ENCODE peak calls at places on chromosome 19, in ten cellular contexts. O, W, S, E, H, P, Q, Z, N and Y are unnamed samples.

GRCh38 chr19:33621065-33621785 is 528 bp upstream of the CHST8 start:
- ATAC-seq in O (no peak), W (no peak), Q (no peak), N (no peak), P (peak; percentile 33), S (no peak), H (no peak), E (no peak), Z (no peak), Y (no peak)

GRCh38 chr19:46617566-46618079 is 7.3 kb downstream of the PTGIR start:
- ATAC-seq in P (no peak), Z (no peak), W (peak; percentile 6), Q (peak; percentile 12), N (no peak), H (no peak), O (peak; percentile 1), S (no peak), E (no peak), Y (no peak)

GRCh38 chr19:51407631-51408131 is 9.8 kb downstream of the SIGLEC10 start:
- ATAC-seq in O (peak; percentile 85), W (peak; percentile 61), P (peak; percentile 68), N (peak; percentile 98), Z (no peak), E (peak; percentile 39), Q (peak; percentile 82), S (peak; percentile 68), H (no peak), Y (peak; percentile 49)

GRCh38 chr19:32682317-32682716 is 6.7 kb downstream of the RGS9BP start:
- ATAC-seq in H (no peak), Z (no peak), W (no peak), S (no peak), P (no peak), N (no peak), O (no peak), Q (no peak), E (no peak), Y (no peak)

GRCh38 chr19:4971424-4971793 is 2.5 kb downstream of the KDM4B start:
- ATAC-seq in W (no peak), E (no peak), H (no peak), Z (peak; percentile 34), O (no peak), P (peak; percentile 27), N (peak; percentile 38), S (peak; percentile 6), Q (no peak), Y (no peak)

GRCh38 chr19:2603320-2603719 is 99.2 kb downstream of the GNG7 start:
- ATAC-seq in H (no peak), E (peak; percentile 6), O (no peak), Q (no peak), P (no peak), S (no peak), Z (peak; percentile 42), N (no peak), W (no peak), Y (peak; percentile 9)

GRCh38 chr19:30692517-30692870 is 320.3 kb downstream of the ZNF536 start:
- ATAC-seq in Z (no peak), E (peak; percentile 39), Q (no peak), N (no peak), W (no peak), O (no peak), H (no peak), P (no peak), S (no peak), Y (no peak)

GRCh38 chr19:41541990-41542584 is 33.9 kb upstream of the CEACAM21 start:
- ATAC-seq in Z (no peak), W (no peak), Q (peak; percentile 44), O (peak; percentile 9), S (no peak), N (peak; percentile 69), P (no peak), H (no peak), E (no peak), Y (peak; percentile 41)

GRCh38 chr19:39737351-39737750 is 478 bp downstream of the CLC start:
- ATAC-seq in E (no peak), Z (no peak), Q (peak; percentile 14), N (no peak), W (no peak), P (peak; percentile 24), H (no peak), S (no peak), O (no peak), Y (no peak)

GRCh38 chr19:5586300-5587070 is 18.7 kb upstream of the TINCR start:
- ATAC-seq in N (peak; percentile 12), P (no peak), H (no peak), O (peak; percentile 45), S (no peak), E (no peak), W (no peak), Z (no peak), Q (no peak), Y (no peak)

GRCh38 chr19:23378948-23379347 is 16.3 kb downstream of the ZNF91 start:
- ATAC-seq in H (no peak), O (peak; percentile 80), S (no peak), P (no peak), N (no peak), Z (no peak), E (no peak), W (no peak), Q (no peak), Y (no peak)

GRCh38 chr19:5445667-5446066 is 9.6 kb upstream of the ZNRF4 start:
- ATAC-seq in O (no peak), S (peak; percentile 87), Q (peak; percentile 63), Z (no peak), H (no peak), E (no peak), W (no peak), N (peak; percentile 49), P (no peak), Y (no peak)

GRCh38 chr19:39588066-39588465 is 14.3 kb upstream of the LGALS13 start:
- ATAC-seq in Q (no peak), O (no peak), P (no peak), H (no peak), E (no peak), S (no peak), W (no peak), N (no peak), Z (no peak), Y (no peak)

GRCh38 chr19:15417699-15418098 is 1.1 kb downstream of the AKAP8L start:
- ATAC-seq in H (no peak), N (no peak), P (no peak), Q (no peak), O (no peak), Z (no peak), E (no peak), W (no peak), S (no peak), Y (no peak)

GRCh38 chr19:33317522-33317921 is 15.2 kb upstream of the CEBPA start:
- ATAC-seq in S (no peak), P (no peak), Q (no peak), Z (no peak), O (no peak), E (no peak), H (no peak), W (no peak), N (no peak), Y (no peak)

GRCh38 chr19:49528211-49528771 is 488 bp downstream of the RCN3 start:
- ATAC-seq in E (peak; percentile 3), P (no peak), S (no peak), Z (peak; percentile 23), Q (no peak), N (no peak), O (no peak), H (peak; percentile 14), W (no peak), Y (no peak)

GRCh38 chr19:54523403-54523802 is 20.8 kb downstream of the LAIR2 start:
- ATAC-seq in O (peak; percentile 75), H (no peak), S (peak; percentile 89), P (peak; percentile 80), Z (no peak), E (no peak), W (peak; percentile 59), Q (no peak), N (no peak), Y (no peak)

GRCh38 chr19:5434970-5435641 is 20.1 kb upstream of the ZNRF4 start:
- ATAC-seq in P (peak; percentile 86), H (peak; percentile 89), Z (no peak), W (no peak), S (peak; percentile 85), Q (peak; percentile 80), O (peak; percentile 94), E (no peak), N (peak; percentile 78), Y (peak; percentile 66)

GRCh38 chr19:9818175-9818733 is 625 bp downstream of the FBXL12 start:
- ATAC-seq in P (peak; percentile 1), H (no peak), E (no peak), O (no peak), Q (no peak), Z (peak; percentile 2), N (no peak), S (no peak), W (no peak), Y (no peak)

GRCh38 chr19:2618611-2619010 is 83.9 kb downstream of the GNG7 start:
- ATAC-seq in Z (no peak), Q (no peak), O (no peak), H (no peak), E (peak; percentile 61), W (no peak), N (no peak), S (peak; percentile 69), P (peak; percentile 63), Y (peak; percentile 40)

GRCh38 chr19:6534451-6535093 is 3.7 kb downstream of the TNFSF9 start:
- ATAC-seq in H (no peak), Q (no peak), W (no peak), E (no peak), N (no peak), P (no peak), S (no peak), O (no peak), Z (no peak), Y (no peak)

GRCh38 chr19:6543866-6544347 is 13.1 kb downstream of the TNFSF9 start:
- ATAC-seq in Q (no peak), E (no peak), Z (no peak), P (no peak), W (no peak), H (no peak), N (no peak), O (no peak), S (no peak), Y (no peak)

GRCh38 chr19:16605552-16605951 is 22.5 kb downstream of the MED26 start:
- ATAC-seq in E (no peak), N (peak; percentile 16), H (no peak), W (no peak), P (no peak), Z (peak; percentile 49), Q (no peak), O (no peak), S (no peak), Y (peak; percentile 66)

GRCh38 chr19:49155005-49155826 is at the start of gene HRC:
- ATAC-seq in Q (no peak), S (no peak), Z (peak; percentile 64), N (peak; percentile 66), W (no peak), H (no peak), P (no peak), O (no peak), E (no peak), Y (no peak)

GRCh38 chr19:39498262-39499081 is at the start of gene DLL3:
- ATAC-seq in S (peak; percentile 70), W (no peak), E (no peak), N (peak; percentile 45), P (peak; percentile 65), H (no peak), O (peak; percentile 37), Q (peak; percentile 26), Z (no peak), Y (peak; percentile 58)

GRCh38 chr19:42076375-42076944 is 494 bp downstream of the ZNF574 start:
- ATAC-seq in Q (no peak), O (peak; percentile 0), W (no peak), E (peak; percentile 61), Z (no peak), N (no peak), S (no peak), H (peak; percentile 55), P (no peak), Y (no peak)